ENCODE peak calls at places on chromosomes 12 and 14, in seven cellular contexts. B is amniotic stem cell; R is fibroblast of lung; N is CD8-positive, alpha-beta T cell; G is pancreas; W is posterior cingulate gyrus; M is kidney epithelial cell. Q is an unnamed sample.

GRCh38 chr14:53062856-53063255 is 90.3 kb downstream of the DDHD1 start:
- DNase-seq in B (no peak), R (peak), N (no peak), G (no peak), W (no peak), M (no peak), Q (no peak)

GRCh38 chr14:53955671-53956426 is 776 bp downstream of the BMP4 start:
- DNase-seq in B (no peak), R (peak), N (no peak), G (no peak), W (no peak), M (no peak), Q (peak)

GRCh38 chr12:50581226-50582184 is 76.7 kb downstream of the DIP2B start:
- DNase-seq in B (no peak), R (peak), N (no peak), G (no peak), W (no peak), M (no peak), Q (no peak)

GRCh38 chr12:53327435-53328042 is 6.1 kb upstream of the AAAS start:
- DNase-seq in B (no peak), R (peak), N (no peak), G (no peak), W (no peak), M (no peak), Q (no peak)

GRCh38 chr12:69986109-69986508 is 161.1 kb downstream of the MYRFL start:
- DNase-seq in B (no peak), R (no peak), N (no peak), G (no peak), W (no peak), M (no peak), Q (no peak)

GRCh38 chr14:75417674-75418073 is 10.1 kb upstream of the JDP2 start:
- DNase-seq in B (no peak), R (peak), N (no peak), G (no peak), W (no peak), M (no peak), Q (no peak)

GRCh38 chr12:49705479-49706267 is 1.5 kb downstream of the FMNL3 start:
- DNase-seq in B (no peak), R (peak), N (peak), G (no peak), W (peak), M (peak), Q (peak)

GRCh38 chr12:4900327-4900726 is 9.4 kb upstream of the KCNA1 start:
- DNase-seq in B (peak), R (peak), N (no peak), G (no peak), W (no peak), M (no peak), Q (no peak)

Q was measured in left colon.